ENCODE peak calls at places on chromosomes 2 and 18, in ten cellular contexts. J is NCI-H1092 treated with DMSO at 0.1 percent for 48 hours; B is neural crest cell; A is activated CD4-positive, alpha-beta T cell treated with anti-CD3 and anti-CD28 coated beads, Interleukin-2, amount 50 U/mL, for 4 hours; U is brain microvascular endothelial cell; C is adipocyte; T is heart left ventricle; N is T1000; Q is T follicular helper cell; M is choroid plexus epithelial cell. K is an unnamed sample.

GRCh38 chr18:56967032-56967431 is 179.9 kb upstream of the BOD1L2 start:
- DNase-seq in Q (no peak), M (no peak), U (no peak), C (no peak), J (no peak), B (no peak), N (no peak), A (no peak), T (no peak), K (no peak)

GRCh38 chr2:16507655-16508054 is 158.0 kb downstream of the CYRIA start:
- DNase-seq in C (no peak), B (no peak), U (no peak), J (no peak), Q (no peak), A (no peak), M (no peak), N (no peak), T (peak; percentile 36), K (no peak)

GRCh38 chr2:95525294-95526035 is 40.9 kb upstream of the TRIM43B start:
- DNase-seq in Q (no peak), M (peak; percentile 6), T (peak; percentile 59), J (no peak), B (no peak), U (no peak), N (no peak), C (no peak), A (no peak), K (no peak)

GRCh38 chr2:216985658-216986141 is 125.8 kb upstream of the TNP1 start:
- DNase-seq in N (no peak), J (peak; percentile 94), A (no peak), Q (no peak), T (no peak), C (no peak), M (no peak), U (no peak), B (no peak), K (no peak)

GRCh38 chr2:83742117-83742782 is 716.8 kb downstream of the SUCLG1 start:
- DNase-seq in C (peak; percentile 75), B (no peak), T (peak; percentile 69), J (peak; percentile 32), N (no peak), Q (no peak), U (no peak), A (no peak), M (peak; percentile 12), K (no peak)

GRCh38 chr2:20299113-20299512 is 51.5 kb downstream of the PUM2 start:
- DNase-seq in N (no peak), Q (no peak), B (no peak), T (no peak), A (no peak), J (no peak), C (no peak), U (no peak), M (no peak), K (no peak)

GRCh38 chr2:56099967-56100366 is 83.8 kb upstream of the CCDC85A start:
- DNase-seq in J (no peak), A (no peak), T (no peak), N (no peak), M (no peak), C (no peak), U (no peak), B (no peak), Q (no peak), K (no peak)

GRCh38 chr2:177604291-177605065 is 211.9 kb downstream of the AGPS start:
- DNase-seq in A (no peak), T (no peak), N (no peak), U (peak; percentile 53), M (peak; percentile 84), J (peak; percentile 5), Q (no peak), B (peak; percentile 42), C (peak; percentile 89), K (peak; percentile 37)

GRCh38 chr2:118291481-118291880 is 203.2 kb downstream of the INSIG2 start:
- DNase-seq in N (no peak), J (no peak), A (no peak), U (no peak), T (no peak), B (no peak), M (no peak), Q (no peak), C (no peak), K (no peak)

GRCh38 chr2:185279999-185280398 is 458.6 kb upstream of the FSIP2 start:
- DNase-seq in T (no peak), B (no peak), N (no peak), M (peak; percentile 29), A (no peak), Q (no peak), C (peak; percentile 64), J (peak; percentile 7), U (no peak), K (peak; percentile 13)

GRCh38 chr2:63881208-63881607 is 39.5 kb downstream of the UGP2 start:
- DNase-seq in B (no peak), Q (no peak), C (no peak), A (no peak), J (no peak), N (no peak), T (no peak), M (no peak), U (no peak), K (no peak)

GRCh38 chr2:152823901-152824300 is 105.5 kb downstream of the ARL6IP6 start:
- DNase-seq in N (no peak), U (no peak), M (no peak), B (no peak), C (no peak), A (no peak), Q (no peak), T (no peak), J (no peak), K (no peak)

GRCh38 chr2:149613712-149614111 is 26.1 kb upstream of the MMADHC start:
- DNase-seq in A (no peak), M (peak; percentile 78), U (no peak), Q (no peak), C (peak; percentile 79), B (no peak), T (no peak), J (no peak), N (no peak), K (no peak)

GRCh38 chr2:1544478-1545069 is 131.3 kb downstream of the TPO start:
- DNase-seq in T (no peak), N (no peak), A (no peak), B (no peak), M (peak; percentile 28), J (no peak), U (peak; percentile 58), Q (no peak), C (peak; percentile 42), K (peak; percentile 5)

GRCh38 chr2:112795720-112796119 is 11.4 kb upstream of the IL1A start:
- DNase-seq in U (no peak), C (no peak), A (no peak), J (no peak), Q (no peak), T (no peak), B (no peak), N (no peak), M (no peak), K (no peak)

GRCh38 chr2:70111752-70112591 is 24.7 kb downstream of the PCBP1 start:
- DNase-seq in T (no peak), N (no peak), J (peak; percentile 14), A (no peak), C (peak; percentile 70), Q (no peak), B (no peak), M (peak; percentile 52), U (peak; percentile 44), K (peak; percentile 31)

GRCh38 chr2:10500601-10501361 is 52.7 kb upstream of the ODC1 start:
- DNase-seq in B (no peak), A (no peak), N (peak; percentile 64), Q (no peak), T (no peak), J (no peak), M (no peak), U (no peak), C (no peak), K (no peak)

GRCh38 chr2:196195758-196196157 is 24.4 kb upstream of the STK17B start:
- DNase-seq in B (no peak), C (no peak), Q (no peak), A (no peak), J (no peak), M (no peak), N (no peak), T (no peak), U (no peak), K (no peak)

GRCh38 chr2:18119883-18120282 is 241.4 kb downstream of the KCNS3 start:
- DNase-seq in T (peak; percentile 46), Q (no peak), M (peak; percentile 44), B (no peak), J (peak; percentile 22), U (peak; percentile 37), C (peak; percentile 91), A (no peak), N (peak; percentile 54), K (peak; percentile 16)

GRCh38 chr2:213274143-213274542 is 10.1 kb upstream of the SPAG16 start:
- DNase-seq in Q (no peak), J (no peak), B (no peak), C (no peak), M (no peak), U (no peak), N (no peak), A (no peak), T (no peak), K (no peak)

GRCh38 chr18:36808681-36809080 is 20.1 kb downstream of the TPGS2 start:
- DNase-seq in C (peak; percentile 30), B (no peak), U (peak; percentile 51), M (peak; percentile 43), N (no peak), Q (no peak), A (no peak), J (no peak), T (no peak), K (peak; percentile 28)

GRCh38 chr2:11355194-11356053 is 11.0 kb upstream of the ROCK2 start:
- DNase-seq in M (no peak), N (no peak), B (no peak), Q (no peak), J (no peak), T (no peak), C (no peak), A (no peak), U (no peak), K (no peak)

GRCh38 chr18:12296087-12296403 is 12.0 kb upstream of the TUBB6 start:
- DNase-seq in T (no peak), C (no peak), M (no peak), N (no peak), Q (no peak), U (peak; percentile 60), A (no peak), J (no peak), B (no peak), K (no peak)

GRCh38 chr2:105712981-105713596 is 31.6 kb upstream of the NCK2 start:
- DNase-seq in A (no peak), C (peak; percentile 8), T (no peak), B (no peak), U (no peak), N (no peak), Q (no peak), J (no peak), M (peak; percentile 43), K (peak; percentile 8)

GRCh38 chr2:74902281-74902860 is 56.1 kb upstream of the POLE4 start:
- DNase-seq in U (no peak), B (no peak), N (no peak), A (no peak), Q (no peak), J (no peak), T (no peak), M (no peak), C (no peak), K (no peak)

GRCh38 chr2:228474466-228474865 is 293.0 kb upstream of the SPHKAP start:
- DNase-seq in B (no peak), T (no peak), M (no peak), C (peak; percentile 46), N (no peak), Q (no peak), J (no peak), A (no peak), U (no peak), K (peak; percentile 18)

GRCh38 chr18:42534313-42534712 is 579.3 kb downstream of the PIK3C3 start:
- DNase-seq in U (no peak), T (no peak), C (no peak), M (no peak), Q (no peak), A (no peak), N (no peak), J (peak; percentile 53), B (no peak), K (no peak)

GRCh38 chr2:102841107-102841840 is 79.4 kb downstream of the TMEM182 start:
- DNase-seq in T (peak; percentile 46), M (peak; percentile 78), U (peak; percentile 51), Q (no peak), N (peak; percentile 18), B (peak; percentile 68), C (peak; percentile 64), J (peak; percentile 10), A (no peak), K (peak; percentile 51)